ENCODE peak calls at places on chromosomes 16 and 17, in eight cellular contexts. One of them, this sample, is unnamed.

GRCh38 chr17:77560841-77561240 is 397.7 kb upstream of the TNRC6C start:
- DNase-seq in left ventricle myocardium inferior: no peak
- DNase-seq in RWPE2: no peak
- DNase-seq in G401: no peak
- DNase-seq in NCI-H1694: no peak
- DNase-seq in AG04449: no peak
- DNase-seq in HFFc6: no peak
- DNase-seq in activated CD8-positive, alpha-beta memory T cell treated with anti-CD3 and anti-CD28 coated beads, Interleukin-2, amount 50 U/mL, for 48 hours: no peak
- DNase-seq in this sample: no peak

GRCh38 chr16:13902677-13903076 is 17.3 kb upstream of the ERCC4 start:
- DNase-seq in RWPE2: no peak
- DNase-seq in HFFc6: no peak
- DNase-seq in G401: no peak
- DNase-seq in activated CD8-positive, alpha-beta memory T cell treated with anti-CD3 and anti-CD28 coated beads, Interleukin-2, amount 50 U/mL, for 48 hours: no peak
- DNase-seq in AG04449: no peak
- DNase-seq in NCI-H1694: no peak
- DNase-seq in left ventricle myocardium inferior: no peak
- DNase-seq in this sample: no peak

GRCh38 chr17:18877104-18877503 is 19.2 kb downstream of the PRPSAP2 start:
- DNase-seq in activated CD8-positive, alpha-beta memory T cell treated with anti-CD3 and anti-CD28 coated beads, Interleukin-2, amount 50 U/mL, for 48 hours: no peak
- DNase-seq in NCI-H1694: no peak
- DNase-seq in G401: no peak
- DNase-seq in left ventricle myocardium inferior: no peak
- DNase-seq in AG04449: no peak
- DNase-seq in RWPE2: no peak
- DNase-seq in HFFc6: peak; percentile 40
- DNase-seq in this sample: no peak

GRCh38 chr16:51382215-51382614 is 231.1 kb upstream of the SALL1 start:
- DNase-seq in activated CD8-positive, alpha-beta memory T cell treated with anti-CD3 and anti-CD28 coated beads, Interleukin-2, amount 50 U/mL, for 48 hours: no peak
- DNase-seq in NCI-H1694: no peak
- DNase-seq in RWPE2: no peak
- DNase-seq in G401: no peak
- DNase-seq in AG04449: no peak
- DNase-seq in HFFc6: no peak
- DNase-seq in left ventricle myocardium inferior: no peak
- DNase-seq in this sample: no peak

GRCh38 chr17:1373710-1374237 is 26.2 kb downstream of the YWHAE start:
- DNase-seq in G401: no peak
- DNase-seq in HFFc6: no peak
- DNase-seq in left ventricle myocardium inferior: no peak
- DNase-seq in AG04449: no peak
- DNase-seq in activated CD8-positive, alpha-beta memory T cell treated with anti-CD3 and anti-CD28 coated beads, Interleukin-2, amount 50 U/mL, for 48 hours: no peak
- DNase-seq in RWPE2: no peak
- DNase-seq in NCI-H1694: no peak
- DNase-seq in this sample: no peak

GRCh38 chr17:68439656-68440290 is 17.5 kb downstream of the WIPI1 start:
- DNase-seq in activated CD8-positive, alpha-beta memory T cell treated with anti-CD3 and anti-CD28 coated beads, Interleukin-2, amount 50 U/mL, for 48 hours: no peak
- DNase-seq in left ventricle myocardium inferior: no peak
- DNase-seq in HFFc6: no peak
- DNase-seq in G401: no peak
- DNase-seq in NCI-H1694: no peak
- DNase-seq in RWPE2: no peak
- DNase-seq in AG04449: no peak
- DNase-seq in this sample: no peak

GRCh38 chr17:35404360-35404759 is 27.9 kb downstream of the SLFN12 start:
- DNase-seq in RWPE2: no peak
- DNase-seq in G401: no peak
- DNase-seq in left ventricle myocardium inferior: no peak
- DNase-seq in activated CD8-positive, alpha-beta memory T cell treated with anti-CD3 and anti-CD28 coated beads, Interleukin-2, amount 50 U/mL, for 48 hours: no peak
- DNase-seq in AG04449: no peak
- DNase-seq in HFFc6: no peak
- DNase-seq in NCI-H1694: no peak
- DNase-seq in this sample: no peak

GRCh38 chr17:73365203-73365933 is 53.6 kb upstream of the CDC42EP4 start:
- DNase-seq in left ventricle myocardium inferior: peak; percentile 35
- DNase-seq in AG04449: no peak
- DNase-seq in HFFc6: no peak
- DNase-seq in G401: peak; percentile 45
- DNase-seq in NCI-H1694: no peak
- DNase-seq in activated CD8-positive, alpha-beta memory T cell treated with anti-CD3 and anti-CD28 coated beads, Interleukin-2, amount 50 U/mL, for 48 hours: no peak
- DNase-seq in RWPE2: no peak
- DNase-seq in this sample: no peak

GRCh38 chr17:75459590-75460267 is 3.3 kb downstream of the TMEM94 start:
- DNase-seq in G401: peak; percentile 87
- DNase-seq in AG04449: no peak
- DNase-seq in RWPE2: no peak
- DNase-seq in HFFc6: no peak
- DNase-seq in NCI-H1694: no peak
- DNase-seq in left ventricle myocardium inferior: no peak
- DNase-seq in activated CD8-positive, alpha-beta memory T cell treated with anti-CD3 and anti-CD28 coated beads, Interleukin-2, amount 50 U/mL, for 48 hours: no peak
- DNase-seq in this sample: no peak

GRCh38 chr17:74814453-74814852 is 38.3 kb upstream of the NAT9 start:
- DNase-seq in NCI-H1694: no peak
- DNase-seq in RWPE2: no peak
- DNase-seq in activated CD8-positive, alpha-beta memory T cell treated with anti-CD3 and anti-CD28 coated beads, Interleukin-2, amount 50 U/mL, for 48 hours: no peak
- DNase-seq in HFFc6: no peak
- DNase-seq in G401: peak; percentile 60
- DNase-seq in AG04449: no peak
- DNase-seq in left ventricle myocardium inferior: no peak
- DNase-seq in this sample: no peak

GRCh38 chr17:13601776-13602551 is at the start of gene HS3ST3A1:
- DNase-seq in left ventricle myocardium inferior: peak; percentile 33
- DNase-seq in HFFc6: peak; percentile 84
- DNase-seq in NCI-H1694: no peak
- DNase-seq in activated CD8-positive, alpha-beta memory T cell treated with anti-CD3 and anti-CD28 coated beads, Interleukin-2, amount 50 U/mL, for 48 hours: peak; percentile 59
- DNase-seq in G401: no peak
- DNase-seq in AG04449: no peak
- DNase-seq in RWPE2: peak; percentile 78
- DNase-seq in this sample: no peak